ENCODE peak calls at places on chromosomes 2 and 18, in six cellular contexts. K is mesendoderm, G is mesenchymal stem cell, H is trophoblast cell, A is IMR-90, F is H1. S is an unnamed sample.

GRCh38 chr18:58348947-58349346 is 279.9 kb downstream of the ALPK2 start:
- DNase-seq in A (no peak), H (no peak), G (no peak), F (no peak), K (no peak), S (no peak)

GRCh38 chr18:34848695-34849094 is 138.6 kb downstream of the DTNA start:
- DNase-seq in G (no peak), H (no peak), A (no peak), K (peak), F (no peak), S (no peak)

GRCh38 chr2:105806994-105807393 is 62.3 kb downstream of the NCK2 start:
- DNase-seq in G (no peak), F (peak), A (no peak), K (no peak), H (no peak), S (no peak)

GRCh38 chr2:167381349-167381748 is 493.1 kb downstream of the XIRP2 start:
- DNase-seq in H (no peak), F (no peak), K (peak), A (no peak), G (no peak), S (no peak)

GRCh38 chr2:145760781-145761649 is 1241.1 kb upstream of the ZEB2 start:
- DNase-seq in A (peak), F (no peak), H (no peak), G (peak), K (peak), S (no peak)

GRCh38 chr18:12520442-12520992 is 112.8 kb downstream of the PRELID3A start:
- DNase-seq in H (no peak), K (no peak), F (no peak), A (peak), G (peak), S (peak)

GRCh38 chr2:129188451-129188850 is 791.0 kb upstream of the RAB6C start:
- DNase-seq in A (no peak), G (no peak), F (no peak), K (no peak), H (no peak), S (no peak)

GRCh38 chr18:36843199-36843598 is 14.3 kb downstream of the KIAA1328 start:
- DNase-seq in H (no peak), G (no peak), F (no peak), K (no peak), A (no peak), S (no peak)

GRCh38 chr2:92074549-92074898 is 2796.7 kb upstream of the TEKT4 start:
- DNase-seq in K (no peak), A (no peak), F (no peak), H (no peak), G (no peak), S (no peak)

GRCh38 chr2:207248702-207249355 is 83.1 kb upstream of the KLF7 start:
- DNase-seq in A (peak), H (peak), K (no peak), G (peak), F (no peak), S (no peak)

GRCh38 chr2:71595549-71595948 is 142.2 kb downstream of the DYSF start:
- DNase-seq in F (no peak), K (no peak), H (no peak), A (no peak), G (no peak), S (no peak)

GRCh38 chr18:56380682-56381081 is 257.7 kb downstream of the TXNL1 start:
- DNase-seq in K (no peak), A (no peak), H (no peak), G (no peak), F (no peak), S (no peak)

GRCh38 chr18:22332590-22332989 is 85.1 kb downstream of the CTAGE1 start:
- DNase-seq in G (no peak), F (peak), H (no peak), A (no peak), K (peak), S (no peak)

DNA sequence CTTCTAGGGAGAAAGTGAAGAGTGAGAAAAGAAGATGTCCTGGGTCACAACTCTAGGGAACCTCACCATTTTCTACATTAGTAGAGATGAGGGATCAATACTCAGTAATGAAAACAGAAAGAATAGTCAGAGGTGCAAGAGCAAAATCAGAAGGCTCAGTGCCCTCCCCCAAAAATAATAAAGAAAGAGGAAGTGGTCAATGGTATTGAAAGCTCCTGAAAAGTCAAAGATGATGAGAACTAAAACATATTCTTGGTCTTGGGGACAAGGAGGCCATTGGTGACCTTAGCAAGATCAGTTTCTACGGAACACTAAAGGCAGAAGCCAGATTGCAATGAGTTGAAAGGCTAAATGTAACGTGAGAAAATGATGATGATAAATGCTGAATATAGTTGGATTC is 24.5 kb upstream of the MYO1B start:
- DNase-seq in F (no peak), A (no peak), H (no peak), G (no peak), K (no peak), S (no peak)
- H3K4me3 ChIP-seq in F (no peak), A (no peak), H (no peak), G (no peak), K (no peak), S (no peak)

GRCh38 chr2:45394216-45394615 is 216.9 kb downstream of the SRBD1 start:
- DNase-seq in F (no peak), K (no peak), G (no peak), H (no peak), A (no peak), S (no peak)

GRCh38 chr2:45394842-45395241 is 216.2 kb downstream of the SRBD1 start:
- DNase-seq in A (no peak), K (no peak), G (no peak), H (no peak), F (no peak), S (no peak)

GRCh38 chr2:45399040-45399784 is 211.9 kb downstream of the SRBD1 start:
- DNase-seq in G (no peak), H (no peak), F (no peak), A (no peak), K (no peak), S (no peak)

GRCh38 chr2:45397292-45397691 is 213.8 kb downstream of the SRBD1 start:
- DNase-seq in A (no peak), K (no peak), H (no peak), G (no peak), F (no peak), S (no peak)

GRCh38 chr2:45396671-45397070 is 214.4 kb downstream of the SRBD1 start:
- DNase-seq in G (no peak), H (no peak), K (no peak), A (no peak), F (no peak), S (no peak)
- H3K23ac ChIP-seq in G (no peak), H (no peak), K (no peak), A (no peak), F (no peak), S (no peak)

GRCh38 chr18:48410095-48410920 is 1.1 kb upstream of the ZBTB7C start:
- DNase-seq in A (peak), G (peak), F (peak), H (peak), K (peak), S (peak)
- H3K4me3 ChIP-seq in A (peak), G (peak), F (peak), H (peak), K (peak), S (peak)

GRCh38 chr18:9136315-9137141 is at the start of gene ANKRD12:
- DNase-seq in H (peak), A (peak), G (peak), K (peak), F (peak), S (peak)
- H3K23ac ChIP-seq in H (no peak), A (peak), G (peak), K (peak), F (peak), S (peak)

GRCh38 chr2:128093762-128094161 is 2.8 kb downstream of the UGGT1 start:
- DNase-seq in A (no peak), H (no peak), F (no peak), K (no peak), G (no peak), S (no peak)
- H3K4me3 ChIP-seq in A (no peak), H (no peak), F (no peak), K (no peak), G (no peak), S (no peak)

GRCh38 chr2:3628241-3628679 is 29.7 kb upstream of the ALLC start:
- DNase-seq in K (no peak), A (no peak), H (no peak), F (peak), G (no peak), S (no peak)

GRCh38 chr2:3628800-3629199 is 29.2 kb upstream of the ALLC start:
- DNase-seq in H (no peak), F (peak), K (peak), G (no peak), A (no peak), S (no peak)

GRCh38 chr2:3626817-3627499 is 31.0 kb upstream of the ALLC start:
- DNase-seq in H (no peak), F (peak), A (no peak), K (no peak), G (no peak), S (no peak)

GRCh38 chr2:3626118-3626816 is 31.4 kb downstream of the COLEC11 start:
- DNase-seq in K (no peak), H (no peak), F (no peak), A (peak), G (peak), S (no peak)

GRCh38 chr2:3627500-3628100 is 30.4 kb upstream of the ALLC start:
- DNase-seq in F (peak), G (no peak), A (no peak), K (no peak), H (no peak), S (no peak)
- H3K23ac ChIP-seq in F (no peak), G (no peak), A (no peak), K (no peak), H (no peak), S (peak)

GRCh38 chr18:23503967-23504352 is 649 bp downstream of the RMC1 start:
- DNase-seq in H (no peak), G (peak), A (no peak), F (no peak), K (no peak), S (no peak)

GRCh38 chr18:23502516-23503037 is 734 bp upstream of the RMC1 start:
- DNase-seq in G (no peak), H (no peak), F (no peak), K (no peak), A (no peak), S (no peak)

GRCh38 chr18:23506393-23506792 is 3.1 kb downstream of the RMC1 start:
- DNase-seq in K (no peak), A (no peak), G (no peak), H (no peak), F (no peak), S (no peak)

GRCh38 chr18:23503038-23503966 is at the start of gene RMC1:
- DNase-seq in F (peak), G (peak), A (peak), H (peak), K (peak), S (peak)

GRCh38 chr18:23504720-23505119 is 1.4 kb downstream of the RMC1 start:
- DNase-seq in K (no peak), G (no peak), H (no peak), F (no peak), A (no peak), S (no peak)
- H3K4me3 ChIP-seq in K (no peak), G (no peak), H (no peak), F (peak), A (no peak), S (no peak)

DNA sequence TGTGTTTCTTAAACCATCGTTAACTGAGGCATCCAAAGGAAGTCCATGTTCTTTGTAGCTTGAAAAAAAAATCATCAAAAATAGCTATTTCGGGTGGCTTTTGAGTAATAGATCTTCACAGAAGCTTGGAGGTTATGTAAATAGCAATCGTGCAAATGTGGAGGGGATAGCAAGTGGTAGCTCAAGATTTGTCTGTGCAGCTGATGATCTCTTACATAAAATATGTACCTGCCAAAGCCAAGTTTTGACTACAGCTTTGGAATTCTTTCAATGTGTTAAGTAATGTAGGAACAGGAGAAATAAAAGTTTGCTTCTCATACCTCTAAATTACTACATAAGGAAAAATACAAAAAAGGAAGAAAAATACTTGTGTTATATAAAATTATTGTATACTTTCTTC is 1432.0 kb downstream of the DPP10 start:
- DNase-seq in H (no peak), F (no peak), A (no peak), G (no peak), K (no peak), S (no peak)
- H3K23ac ChIP-seq in H (no peak), F (no peak), A (no peak), G (no peak), K (no peak), S (no peak)

S was measured in neuronal stem cell.